ENCODE peak calls at places on chromosomes 5 and 9, in four cellular contexts. A is brain microvascular endothelial cell, W is A549, T is heart right ventricle. F is an unnamed sample.

GRCh38 chr9:132082188-132082587 is 2.5 kb upstream of the MED27 start:
- DNase-seq in A (no peak), W (no peak), T (no peak), F (no peak)

GRCh38 chr9:113901196-113901818 is 25.2 kb downstream of the ZNF618 start:
- DNase-seq in A (no peak), W (no peak), T (no peak), F (no peak)

GRCh38 chr9:134171316-134172197 is 7.2 kb upstream of the RNU6ATAC start:
- DNase-seq in A (no peak), W (no peak), T (no peak), F (no peak)

GRCh38 chr5:157689942-157690689 is 18.8 kb downstream of the C5orf52 start:
- DNase-seq in A (no peak), W (no peak), T (no peak), F (peak)

GRCh38 chr9:133331641-133332380 is 4.2 kb downstream of the SURF6 start:
- DNase-seq in A (no peak), W (no peak), T (no peak), F (no peak)

GRCh38 chr9:5915438-5915837 is 24.7 kb downstream of the MLANA start:
- DNase-seq in A (no peak), W (no peak), T (no peak), F (no peak)

GRCh38 chr5:121987052-121987684 is 25.4 kb downstream of the SRFBP1 start:
- DNase-seq in A (no peak), W (no peak), T (no peak), F (no peak)

GRCh38 chr9:16356196-16356765 is 514.2 kb downstream of the BNC2 start:
- DNase-seq in A (no peak), W (no peak), T (no peak), F (no peak)

GRCh38 chr5:122674412-122674811 is 100.5 kb upstream of the SNX2 start:
- DNase-seq in A (no peak), W (no peak), T (no peak), F (no peak)

GRCh38 chr5:55534436-55535198 is at the start of gene PLPP1:
- DNase-seq in A (peak), W (peak), T (peak), F (peak)

GRCh38 chr5:45225571-45226031 is 416.9 kb downstream of the MRPS30 start:
- DNase-seq in A (no peak), W (no peak), T (no peak), F (no peak)

GRCh38 chr5:4994994-4995393 is 145.1 kb upstream of the ADAMTS16 start:
- DNase-seq in A (peak), W (no peak), T (no peak), F (no peak)

GRCh38 chr9:7238244-7238637 is 480.5 kb downstream of the KDM4C start:
- DNase-seq in A (no peak), W (no peak), T (no peak), F (no peak)

GRCh38 chr9:7236186-7236585 is 478.4 kb downstream of the KDM4C start:
- DNase-seq in A (no peak), W (no peak), T (no peak), F (no peak)

GRCh38 chr9:7233516-7233915 is 475.7 kb downstream of the KDM4C start:
- DNase-seq in A (no peak), W (no peak), T (no peak), F (no peak)

GRCh38 chr9:7237473-7238243 is 479.9 kb downstream of the KDM4C start:
- DNase-seq in A (peak), W (no peak), T (no peak), F (no peak)

GRCh38 chr9:7234144-7234543 is 476.4 kb downstream of the KDM4C start:
- DNase-seq in A (peak), W (peak), T (no peak), F (no peak)
- TF ChIP-seq CTCF in A (peak), W (peak), T (no peak), F (peak)

DNA sequence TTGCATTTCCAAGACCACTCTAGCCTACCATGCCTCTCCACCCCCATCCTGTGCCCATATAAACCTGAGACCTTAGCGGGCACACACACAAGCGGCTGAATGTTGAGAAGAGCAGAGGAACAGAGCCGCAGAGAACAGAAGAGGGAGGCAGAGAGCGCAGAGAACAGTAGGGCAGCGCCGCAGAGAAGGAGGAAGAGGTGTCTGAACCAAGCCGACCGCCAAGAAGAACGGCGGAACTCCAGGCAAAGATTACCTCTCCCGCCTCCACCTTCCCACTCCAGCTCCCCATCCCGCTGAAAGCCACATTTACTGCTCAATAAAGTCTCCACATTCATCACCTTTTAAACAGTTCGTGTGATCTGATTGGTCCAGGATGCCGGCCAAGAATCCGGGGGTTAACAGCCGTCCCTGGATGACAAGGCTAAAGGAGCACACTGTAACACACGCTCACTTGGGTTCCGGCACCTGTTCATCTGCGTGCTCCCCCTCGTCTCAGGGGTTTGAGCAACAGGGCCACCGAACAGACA is 33.2 kb downstream of the GRIN3A start:
- DNase-seq in A (no peak), W (no peak), T (no peak), F (no peak)
- TF ChIP-seq CTCF in A (peak), W (no peak), T (no peak), F (peak)

GRCh38 chr5:15183520-15183919 is 311.9 kb upstream of the ANKH start:
- DNase-seq in A (peak), W (no peak), T (no peak), F (no peak)
- TF ChIP-seq CTCF in A (peak), W (peak), T (peak), F (peak)

DNA sequence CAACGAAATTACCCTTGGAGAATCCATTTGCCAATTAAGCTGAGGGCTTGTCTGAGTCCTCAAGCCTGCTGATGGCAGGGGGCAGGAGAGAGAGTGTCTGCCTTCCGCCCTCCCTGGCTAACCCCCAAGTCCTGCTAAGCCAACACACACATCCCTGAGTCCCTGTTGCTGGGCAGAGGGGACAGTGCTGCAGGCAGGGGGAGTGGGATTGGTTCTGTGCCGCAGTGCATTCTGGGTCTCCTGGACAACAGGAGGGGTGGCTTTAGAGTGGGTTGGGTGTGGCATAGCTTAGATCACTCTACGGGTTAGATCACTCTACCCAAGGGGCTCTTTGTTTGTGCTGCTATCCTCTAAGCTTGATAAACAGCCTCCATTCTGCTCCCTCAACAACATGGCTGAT is 427.7 kb downstream of the CDK5RAP2 start:
- DNase-seq in A (no peak), W (no peak), T (peak), F (no peak)
- TF ChIP-seq CTCF in A (no peak), W (no peak), T (no peak), F (no peak)

GRCh38 chr9:4740623-4741364 is at the start of gene AK3:
- DNase-seq in A (peak), W (peak), T (peak), F (peak)
- TF ChIP-seq CTCF in A (peak), W (peak), T (no peak), F (peak)

GRCh38 chr5:173970878-173971650 is 17.9 kb upstream of the C5orf47 start:
- DNase-seq in A (no peak), W (no peak), T (no peak), F (no peak)
- TF ChIP-seq CTCF in A (peak), W (peak), T (no peak), F (no peak)

DNA sequence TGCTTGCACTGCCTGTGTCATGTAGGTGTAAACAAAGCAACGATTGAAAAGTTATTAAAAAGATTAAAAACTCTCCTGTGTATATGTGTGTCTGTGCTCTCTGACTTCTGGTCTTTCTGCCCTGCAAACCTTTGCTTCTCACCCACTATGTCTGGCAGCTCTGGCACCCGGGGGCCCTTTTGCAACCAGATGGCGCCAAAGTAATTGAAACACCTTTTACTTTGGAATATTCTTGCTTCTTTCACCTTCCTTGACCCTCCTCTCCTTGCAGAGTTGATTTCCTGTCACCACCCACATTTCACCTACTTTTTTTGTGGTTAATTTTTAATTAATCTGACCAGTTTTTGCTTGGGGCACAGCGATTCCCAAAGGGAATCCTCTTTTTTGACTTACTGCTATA is 275.5 kb downstream of the ARHGEF28 start:
- DNase-seq in A (no peak), W (peak), T (no peak), F (no peak)
- TF ChIP-seq CTCF in A (peak), W (peak), T (no peak), F (no peak)

GRCh38 chr5:77518304-77518703 is 26.2 kb upstream of the WDR41 start:
- DNase-seq in A (no peak), W (peak), T (no peak), F (no peak)
- TF ChIP-seq CTCF in A (peak), W (peak), T (no peak), F (peak)

DNA sequence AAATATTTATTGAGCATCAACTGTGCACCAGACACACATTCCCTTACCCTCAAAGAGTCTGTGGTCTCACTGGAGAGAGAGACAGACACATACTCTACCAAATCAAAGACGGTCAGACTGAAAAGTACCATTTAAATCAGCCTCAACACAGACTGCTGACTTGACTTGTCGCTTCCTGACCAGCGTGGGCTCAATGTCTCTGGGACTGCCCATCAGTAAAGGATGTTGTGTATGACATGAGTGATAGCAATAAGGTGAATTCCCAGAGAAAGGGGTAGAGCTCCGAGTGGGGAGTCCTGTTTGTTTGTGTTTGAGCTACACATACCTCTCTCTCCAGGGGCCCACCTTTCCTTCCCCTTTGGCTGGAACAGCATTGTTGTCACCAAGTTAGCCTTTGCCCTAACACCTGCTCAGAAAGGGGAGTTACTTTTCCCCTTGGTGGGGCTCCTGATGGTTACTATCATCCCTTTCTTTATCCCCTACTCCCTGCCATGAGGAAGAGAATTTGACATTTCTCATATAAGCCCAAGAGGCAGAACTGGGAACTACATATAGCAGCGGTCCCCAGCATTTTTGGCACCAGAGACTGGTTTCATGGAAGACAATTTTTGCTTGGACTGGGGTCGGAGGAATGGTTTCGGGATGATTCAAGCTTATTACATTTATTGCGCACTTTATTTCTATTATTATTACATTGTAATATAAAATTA is 33.9 kb downstream of the NR4A3 start:
- DNase-seq in A (no peak), W (no peak), T (no peak), F (no peak)
- TF ChIP-seq CTCF in A (peak), W (no peak), T (no peak), F (peak)